ENCODE peak calls at places on chromosome 16, in six cellular contexts. One of them, this sample, is unnamed.

GRCh38 chr16:87616556-87616955 is 14.2 kb downstream of the JPH3 start:
- DNase-seq in stimulated activated CD8-positive, alpha-beta memory T cell treated with anti-CD3 and anti-CD28 coated beads, Interleukin-4, amount 100 ng/mL, for 4 hours: no peak
- DNase-seq in NCI-H2029 treated with DMSO at 0.1 percent for 48 hours: no peak
- DNase-seq in NCI-H1417: no peak
- DNase-seq in RPMI8226: no peak
- DNase-seq in HTR-8/SVneo: no peak
- DNase-seq in this sample: no peak

GRCh38 chr16:67719778-67720144 is 645 bp upstream of the GFOD2 start:
- DNase-seq in stimulated activated CD8-positive, alpha-beta memory T cell treated with anti-CD3 and anti-CD28 coated beads, Interleukin-4, amount 100 ng/mL, for 4 hours: no peak
- DNase-seq in NCI-H2029 treated with DMSO at 0.1 percent for 48 hours: no peak
- DNase-seq in NCI-H1417: peak; percentile 17
- DNase-seq in RPMI8226: peak; percentile 30
- DNase-seq in HTR-8/SVneo: peak; percentile 66
- DNase-seq in this sample: peak; percentile 37

GRCh38 chr16:48620445-48620844 is 10.5 kb upstream of the N4BP1 start:
- DNase-seq in stimulated activated CD8-positive, alpha-beta memory T cell treated with anti-CD3 and anti-CD28 coated beads, Interleukin-4, amount 100 ng/mL, for 4 hours: no peak
- DNase-seq in NCI-H2029 treated with DMSO at 0.1 percent for 48 hours: no peak
- DNase-seq in NCI-H1417: no peak
- DNase-seq in RPMI8226: no peak
- DNase-seq in HTR-8/SVneo: no peak
- DNase-seq in this sample: no peak

GRCh38 chr16:30369091-30369937 is 980 bp downstream of the TBC1D10B start:
- DNase-seq in stimulated activated CD8-positive, alpha-beta memory T cell treated with anti-CD3 and anti-CD28 coated beads, Interleukin-4, amount 100 ng/mL, for 4 hours: no peak
- DNase-seq in NCI-H2029 treated with DMSO at 0.1 percent for 48 hours: no peak
- DNase-seq in NCI-H1417: no peak
- DNase-seq in RPMI8226: peak; percentile 41
- DNase-seq in HTR-8/SVneo: no peak
- DNase-seq in this sample: peak; percentile 56

GRCh38 chr16:703406-703805 is 2.2 kb downstream of the FBXL16 start:
- DNase-seq in stimulated activated CD8-positive, alpha-beta memory T cell treated with anti-CD3 and anti-CD28 coated beads, Interleukin-4, amount 100 ng/mL, for 4 hours: no peak
- DNase-seq in NCI-H2029 treated with DMSO at 0.1 percent for 48 hours: no peak
- DNase-seq in NCI-H1417: no peak
- DNase-seq in RPMI8226: no peak
- DNase-seq in HTR-8/SVneo: no peak
- DNase-seq in this sample: no peak

GRCh38 chr16:51839697-51840462 is 688.8 kb upstream of the SALL1 start:
- DNase-seq in stimulated activated CD8-positive, alpha-beta memory T cell treated with anti-CD3 and anti-CD28 coated beads, Interleukin-4, amount 100 ng/mL, for 4 hours: no peak
- DNase-seq in NCI-H2029 treated with DMSO at 0.1 percent for 48 hours: no peak
- DNase-seq in NCI-H1417: peak; percentile 43
- DNase-seq in RPMI8226: no peak
- DNase-seq in HTR-8/SVneo: peak; percentile 35
- DNase-seq in this sample: no peak

GRCh38 chr16:51067352-51067751 is 83.7 kb downstream of the SALL1 start:
- DNase-seq in stimulated activated CD8-positive, alpha-beta memory T cell treated with anti-CD3 and anti-CD28 coated beads, Interleukin-4, amount 100 ng/mL, for 4 hours: no peak
- DNase-seq in NCI-H2029 treated with DMSO at 0.1 percent for 48 hours: no peak
- DNase-seq in NCI-H1417: no peak
- DNase-seq in RPMI8226: no peak
- DNase-seq in HTR-8/SVneo: no peak
- DNase-seq in this sample: no peak

GRCh38 chr16:75138233-75138632 is 10.1 kb upstream of the ZFP1 start:
- DNase-seq in stimulated activated CD8-positive, alpha-beta memory T cell treated with anti-CD3 and anti-CD28 coated beads, Interleukin-4, amount 100 ng/mL, for 4 hours: no peak
- DNase-seq in NCI-H2029 treated with DMSO at 0.1 percent for 48 hours: no peak
- DNase-seq in NCI-H1417: no peak
- DNase-seq in RPMI8226: no peak
- DNase-seq in HTR-8/SVneo: no peak
- DNase-seq in this sample: no peak

GRCh38 chr16:85327731-85328664 is 215.7 kb upstream of the CIBAR2 start:
- DNase-seq in stimulated activated CD8-positive, alpha-beta memory T cell treated with anti-CD3 and anti-CD28 coated beads, Interleukin-4, amount 100 ng/mL, for 4 hours: no peak
- DNase-seq in NCI-H2029 treated with DMSO at 0.1 percent for 48 hours: no peak
- DNase-seq in NCI-H1417: peak; percentile 85
- DNase-seq in RPMI8226: no peak
- DNase-seq in HTR-8/SVneo: no peak
- DNase-seq in this sample: peak; percentile 94

GRCh38 chr16:58615280-58615679 is 14.3 kb downstream of the CNOT1 start:
- DNase-seq in stimulated activated CD8-positive, alpha-beta memory T cell treated with anti-CD3 and anti-CD28 coated beads, Interleukin-4, amount 100 ng/mL, for 4 hours: no peak
- DNase-seq in NCI-H2029 treated with DMSO at 0.1 percent for 48 hours: no peak
- DNase-seq in NCI-H1417: no peak
- DNase-seq in RPMI8226: no peak
- DNase-seq in HTR-8/SVneo: no peak
- DNase-seq in this sample: no peak

GRCh38 chr16:85988723-85989313 is 89.9 kb downstream of the IRF8 start:
- DNase-seq in stimulated activated CD8-positive, alpha-beta memory T cell treated with anti-CD3 and anti-CD28 coated beads, Interleukin-4, amount 100 ng/mL, for 4 hours: no peak
- DNase-seq in NCI-H2029 treated with DMSO at 0.1 percent for 48 hours: no peak
- DNase-seq in NCI-H1417: no peak
- DNase-seq in RPMI8226: no peak
- DNase-seq in HTR-8/SVneo: no peak
- DNase-seq in this sample: no peak

GRCh38 chr16:76955629-76956028 is 235.4 kb upstream of the MON1B start:
- DNase-seq in stimulated activated CD8-positive, alpha-beta memory T cell treated with anti-CD3 and anti-CD28 coated beads, Interleukin-4, amount 100 ng/mL, for 4 hours: no peak
- DNase-seq in NCI-H2029 treated with DMSO at 0.1 percent for 48 hours: no peak
- DNase-seq in NCI-H1417: no peak
- DNase-seq in RPMI8226: no peak
- DNase-seq in HTR-8/SVneo: no peak
- DNase-seq in this sample: no peak

GRCh38 chr16:85605912-85606841 is 6.9 kb upstream of the GSE1 start:
- DNase-seq in stimulated activated CD8-positive, alpha-beta memory T cell treated with anti-CD3 and anti-CD28 coated beads, Interleukin-4, amount 100 ng/mL, for 4 hours: no peak
- DNase-seq in NCI-H2029 treated with DMSO at 0.1 percent for 48 hours: no peak
- DNase-seq in NCI-H1417: no peak
- DNase-seq in RPMI8226: no peak
- DNase-seq in HTR-8/SVneo: no peak
- DNase-seq in this sample: no peak

GRCh38 chr16:88928405-88929375 is 48.3 kb downstream of the CBFA2T3 start:
- DNase-seq in stimulated activated CD8-positive, alpha-beta memory T cell treated with anti-CD3 and anti-CD28 coated beads, Interleukin-4, amount 100 ng/mL, for 4 hours: no peak
- DNase-seq in NCI-H2029 treated with DMSO at 0.1 percent for 48 hours: no peak
- DNase-seq in NCI-H1417: no peak
- DNase-seq in RPMI8226: no peak
- DNase-seq in HTR-8/SVneo: no peak
- DNase-seq in this sample: peak; percentile 81

GRCh38 chr16:85569615-85570212 is 43.4 kb upstream of the GSE1 start:
- DNase-seq in stimulated activated CD8-positive, alpha-beta memory T cell treated with anti-CD3 and anti-CD28 coated beads, Interleukin-4, amount 100 ng/mL, for 4 hours: no peak
- DNase-seq in NCI-H2029 treated with DMSO at 0.1 percent for 48 hours: peak; percentile 56
- DNase-seq in NCI-H1417: no peak
- DNase-seq in RPMI8226: peak; percentile 87
- DNase-seq in HTR-8/SVneo: no peak
- DNase-seq in this sample: peak; percentile 89

GRCh38 chr16:85389679-85390470 is 223.2 kb upstream of the GSE1 start:
- DNase-seq in stimulated activated CD8-positive, alpha-beta memory T cell treated with anti-CD3 and anti-CD28 coated beads, Interleukin-4, amount 100 ng/mL, for 4 hours: no peak
- DNase-seq in NCI-H2029 treated with DMSO at 0.1 percent for 48 hours: no peak
- DNase-seq in NCI-H1417: no peak
- DNase-seq in RPMI8226: no peak
- DNase-seq in HTR-8/SVneo: no peak
- DNase-seq in this sample: no peak

GRCh38 chr16:70598937-70599503 is 47.3 kb upstream of the IL34 start:
- DNase-seq in stimulated activated CD8-positive, alpha-beta memory T cell treated with anti-CD3 and anti-CD28 coated beads, Interleukin-4, amount 100 ng/mL, for 4 hours: no peak
- DNase-seq in NCI-H2029 treated with DMSO at 0.1 percent for 48 hours: no peak
- DNase-seq in NCI-H1417: no peak
- DNase-seq in RPMI8226: no peak
- DNase-seq in HTR-8/SVneo: no peak
- DNase-seq in this sample: no peak

GRCh38 chr16:12350945-12351344 is 374.4 kb downstream of the SNX29 start:
- DNase-seq in stimulated activated CD8-positive, alpha-beta memory T cell treated with anti-CD3 and anti-CD28 coated beads, Interleukin-4, amount 100 ng/mL, for 4 hours: no peak
- DNase-seq in NCI-H2029 treated with DMSO at 0.1 percent for 48 hours: no peak
- DNase-seq in NCI-H1417: no peak
- DNase-seq in RPMI8226: no peak
- DNase-seq in HTR-8/SVneo: no peak
- DNase-seq in this sample: peak; percentile 23

GRCh38 chr16:73065617-73066313 is 17.8 kb upstream of the ZFHX3 start:
- DNase-seq in stimulated activated CD8-positive, alpha-beta memory T cell treated with anti-CD3 and anti-CD28 coated beads, Interleukin-4, amount 100 ng/mL, for 4 hours: no peak
- DNase-seq in NCI-H2029 treated with DMSO at 0.1 percent for 48 hours: no peak
- DNase-seq in NCI-H1417: no peak
- DNase-seq in RPMI8226: no peak
- DNase-seq in HTR-8/SVneo: no peak
- DNase-seq in this sample: no peak

GRCh38 chr16:15035163-15035729 is 20.6 kb downstream of the NTAN1 start:
- DNase-seq in stimulated activated CD8-positive, alpha-beta memory T cell treated with anti-CD3 and anti-CD28 coated beads, Interleukin-4, amount 100 ng/mL, for 4 hours: no peak
- DNase-seq in NCI-H2029 treated with DMSO at 0.1 percent for 48 hours: no peak
- DNase-seq in NCI-H1417: no peak
- DNase-seq in RPMI8226: no peak
- DNase-seq in HTR-8/SVneo: no peak
- DNase-seq in this sample: no peak

GRCh38 chr16:3054965-3055733 is 8.8 kb downstream of the MMP25 start:
- DNase-seq in stimulated activated CD8-positive, alpha-beta memory T cell treated with anti-CD3 and anti-CD28 coated beads, Interleukin-4, amount 100 ng/mL, for 4 hours: no peak
- DNase-seq in NCI-H2029 treated with DMSO at 0.1 percent for 48 hours: no peak
- DNase-seq in NCI-H1417: no peak
- DNase-seq in RPMI8226: peak; percentile 34
- DNase-seq in HTR-8/SVneo: no peak
- DNase-seq in this sample: no peak

GRCh38 chr16:11125936-11126335 is 130.1 kb downstream of the SOCS1 start:
- DNase-seq in stimulated activated CD8-positive, alpha-beta memory T cell treated with anti-CD3 and anti-CD28 coated beads, Interleukin-4, amount 100 ng/mL, for 4 hours: no peak
- DNase-seq in NCI-H2029 treated with DMSO at 0.1 percent for 48 hours: no peak
- DNase-seq in NCI-H1417: no peak
- DNase-seq in RPMI8226: no peak
- DNase-seq in HTR-8/SVneo: no peak
- DNase-seq in this sample: no peak

GRCh38 chr16:87487361-87487924 is 5.4 kb downstream of the ZCCHC14 start:
- DNase-seq in stimulated activated CD8-positive, alpha-beta memory T cell treated with anti-CD3 and anti-CD28 coated beads, Interleukin-4, amount 100 ng/mL, for 4 hours: no peak
- DNase-seq in NCI-H2029 treated with DMSO at 0.1 percent for 48 hours: peak; percentile 39
- DNase-seq in NCI-H1417: peak; percentile 72
- DNase-seq in RPMI8226: no peak
- DNase-seq in HTR-8/SVneo: no peak
- DNase-seq in this sample: peak; percentile 83

GRCh38 chr16:21524068-21524751 is 75.2 kb upstream of the METTL9 start:
- DNase-seq in stimulated activated CD8-positive, alpha-beta memory T cell treated with anti-CD3 and anti-CD28 coated beads, Interleukin-4, amount 100 ng/mL, for 4 hours: no peak
- DNase-seq in NCI-H2029 treated with DMSO at 0.1 percent for 48 hours: no peak
- DNase-seq in NCI-H1417: no peak
- DNase-seq in RPMI8226: no peak
- DNase-seq in HTR-8/SVneo: no peak
- DNase-seq in this sample: peak; percentile 14

GRCh38 chr16:19520861-19521331 is 1.0 kb downstream of the GDE1 start:
- DNase-seq in stimulated activated CD8-positive, alpha-beta memory T cell treated with anti-CD3 and anti-CD28 coated beads, Interleukin-4, amount 100 ng/mL, for 4 hours: no peak
- DNase-seq in NCI-H2029 treated with DMSO at 0.1 percent for 48 hours: no peak
- DNase-seq in NCI-H1417: no peak
- DNase-seq in RPMI8226: peak; percentile 61
- DNase-seq in HTR-8/SVneo: no peak
- DNase-seq in this sample: peak; percentile 46

GRCh38 chr16:72203401-72203800 is 31.4 kb upstream of the PMFBP1 start:
- DNase-seq in stimulated activated CD8-positive, alpha-beta memory T cell treated with anti-CD3 and anti-CD28 coated beads, Interleukin-4, amount 100 ng/mL, for 4 hours: no peak
- DNase-seq in NCI-H2029 treated with DMSO at 0.1 percent for 48 hours: no peak
- DNase-seq in NCI-H1417: no peak
- DNase-seq in RPMI8226: peak; percentile 71
- DNase-seq in HTR-8/SVneo: peak; percentile 65
- DNase-seq in this sample: peak; percentile 20

GRCh38 chr16:87855852-87856715 is 13.2 kb downstream of the SLC7A5 start:
- DNase-seq in stimulated activated CD8-positive, alpha-beta memory T cell treated with anti-CD3 and anti-CD28 coated beads, Interleukin-4, amount 100 ng/mL, for 4 hours: no peak
- DNase-seq in NCI-H2029 treated with DMSO at 0.1 percent for 48 hours: no peak
- DNase-seq in NCI-H1417: no peak
- DNase-seq in RPMI8226: no peak
- DNase-seq in HTR-8/SVneo: no peak
- DNase-seq in this sample: peak; percentile 51